ENCODE peak calls at places on chromosomes 6 and 20, in nine cellular contexts. T, F, Z, K, X, B, L, A and H are unnamed samples.

GRCh38 chr6:71287038-71287437 is 1.6 kb upstream of the OGFRL1 start:
- DNase-seq in X (no peak), F (no peak), Z (no peak), T (no peak), K (no peak), L (no peak), B (peak), A (peak), H (no peak)

GRCh38 chr20:52242237-52243230 is 51.0 kb upstream of the ZFP64 start:
- DNase-seq in Z (peak), F (peak), K (no peak), L (peak), X (no peak), A (peak), B (peak), T (no peak), H (no peak)

GRCh38 chr6:14772188-14772587 is 473.7 kb upstream of the JARID2 start:
- DNase-seq in F (no peak), T (no peak), Z (no peak), A (no peak), X (no peak), B (no peak), K (no peak), L (no peak), H (no peak)

GRCh38 chr20:45441746-45442145 is 25.8 kb downstream of the PIGT start:
- DNase-seq in A (no peak), K (no peak), B (no peak), L (no peak), X (no peak), T (no peak), Z (no peak), F (no peak), H (no peak)

GRCh38 chr6:7723041-7723447 is 2.9 kb upstream of the BMP6 start:
- DNase-seq in X (peak), K (peak), F (peak), T (peak), B (peak), Z (peak), A (peak), L (peak), H (peak)

GRCh38 chr20:11496382-11496781 is 421.3 kb upstream of the BTBD3 start:
- DNase-seq in A (no peak), B (no peak), Z (no peak), K (no peak), X (no peak), F (no peak), L (no peak), T (no peak), H (no peak)

GRCh38 chr6:44742201-44742600 is 354.7 kb downstream of the CDC5L start:
- DNase-seq in X (no peak), B (no peak), A (no peak), F (no peak), L (no peak), Z (no peak), T (no peak), K (no peak), H (no peak)

GRCh38 chr6:15969236-15969778 is 159.6 kb upstream of the MYLIP start:
- DNase-seq in B (peak), X (no peak), F (no peak), L (peak), A (no peak), T (no peak), Z (no peak), K (no peak), H (no peak)

GRCh38 chr6:125753218-125753936 is 3.9 kb downstream of the HEY2 start:
- DNase-seq in F (peak), A (peak), T (no peak), Z (peak), L (peak), K (no peak), X (no peak), B (peak), H (no peak)

GRCh38 chr6:170110201-170111140 is 180.4 kb downstream of the DLL1 start:
- DNase-seq in B (no peak), F (no peak), K (no peak), L (no peak), X (no peak), A (no peak), T (no peak), Z (no peak), H (no peak)

GRCh38 chr6:16092140-16092539 is 36.7 kb upstream of the MYLIP start:
- DNase-seq in K (no peak), L (no peak), F (no peak), B (no peak), T (no peak), A (no peak), Z (no peak), X (no peak), H (peak)

GRCh38 chr6:75386050-75386770 is 101.6 kb upstream of the TMEM30A start:
- DNase-seq in L (no peak), X (no peak), K (no peak), T (no peak), Z (peak), F (peak), A (no peak), B (peak), H (no peak)

GRCh38 chr6:105879902-105880547 is 206.1 kb upstream of the PRDM1 start:
- DNase-seq in A (no peak), L (no peak), B (no peak), X (no peak), K (no peak), T (no peak), F (no peak), Z (no peak), H (no peak)

GRCh38 chr6:160190974-160191373 is 67.6 kb downstream of the SLC22A2 start:
- DNase-seq in Z (no peak), K (no peak), T (no peak), A (no peak), L (no peak), B (no peak), F (no peak), X (no peak), H (no peak)

GRCh38 chr20:46523696-46524328 is 10.5 kb upstream of the ZNF334 start:
- DNase-seq in L (peak), K (no peak), F (no peak), T (no peak), A (peak), Z (no peak), X (peak), B (peak), H (no peak)

GRCh38 chr20:25285091-25285647 is 37.3 kb downstream of the PYGB start:
- DNase-seq in X (peak), K (no peak), L (no peak), B (no peak), T (no peak), F (no peak), A (no peak), Z (no peak), H (no peak)

GRCh38 chr6:147204843-147205311 is 660 bp downstream of the STXBP5 start:
- DNase-seq in L (peak), K (no peak), Z (no peak), X (no peak), T (no peak), B (no peak), F (no peak), A (peak), H (no peak)

GRCh38 chr20:4999788-5000187 is 1.5 kb downstream of the SLC23A2 start:
- DNase-seq in B (no peak), K (no peak), Z (no peak), L (no peak), A (no peak), F (no peak), T (no peak), X (no peak), H (no peak)

GRCh38 chr6:6497541-6497940 is 91.0 kb upstream of the LY86 start:
- DNase-seq in Z (no peak), B (no peak), K (no peak), F (no peak), T (no peak), A (no peak), X (no peak), L (no peak), H (no peak)

GRCh38 chr6:68976260-68976659 is 341.2 kb downstream of the ADGRB3 start:
- DNase-seq in X (peak), A (no peak), T (no peak), K (no peak), Z (no peak), L (no peak), F (no peak), B (no peak), H (no peak)

GRCh38 chr20:38165089-38165965 is at the start of gene TGM2:
- DNase-seq in Z (peak), A (peak), K (peak), X (peak), B (peak), F (peak), T (peak), L (peak), H (peak)

GRCh38 chr6:135088818-135089809 is 34.5 kb upstream of the HBS1L start:
- DNase-seq in T (no peak), K (no peak), F (peak), L (peak), Z (peak), A (peak), B (peak), X (no peak), H (no peak)

GRCh38 chr20:4507288-4507719 is 214.4 kb upstream of the PRND start:
- DNase-seq in X (no peak), A (peak), Z (peak), K (no peak), T (no peak), B (peak), L (peak), F (peak), H (no peak)

GRCh38 chr20:38870733-38871559 is 55.3 kb upstream of the FAM83D start:
- DNase-seq in K (no peak), Z (peak), F (no peak), L (peak), B (no peak), X (no peak), T (no peak), A (no peak), H (no peak)

GRCh38 chr6:88238901-88239300 is 72.8 kb upstream of the CNR1 start:
- DNase-seq in B (no peak), X (no peak), T (no peak), K (no peak), Z (no peak), A (no peak), F (no peak), L (no peak), H (no peak)

GRCh38 chr20:56503911-56504310 is 20.6 kb upstream of the FAM209A start:
- DNase-seq in K (no peak), X (no peak), Z (no peak), T (no peak), L (no peak), F (no peak), A (no peak), B (no peak), H (no peak)

GRCh38 chr6:127855542-127856159 is 45.2 kb downstream of the THEMIS start:
- DNase-seq in L (peak), X (peak), B (peak), A (peak), Z (no peak), K (no peak), T (peak), F (peak), H (peak)

GRCh38 chr20:48722002-48722731 is 105.6 kb downstream of the PREX1 start:
- DNase-seq in X (no peak), T (no peak), F (peak), Z (peak), L (no peak), B (peak), A (peak), K (no peak), H (no peak)

GRCh38 chr6:3823671-3824070 is 25.5 kb upstream of the FAM50B start:
- DNase-seq in X (no peak), A (no peak), B (no peak), L (no peak), F (no peak), T (no peak), Z (no peak), K (no peak), H (no peak)

GRCh38 chr6:73236147-73236750 is 11.0 kb upstream of the KHDC1L start:
- DNase-seq in X (no peak), T (no peak), A (peak), Z (peak), K (no peak), B (peak), F (peak), L (peak), H (no peak)

DNA sequence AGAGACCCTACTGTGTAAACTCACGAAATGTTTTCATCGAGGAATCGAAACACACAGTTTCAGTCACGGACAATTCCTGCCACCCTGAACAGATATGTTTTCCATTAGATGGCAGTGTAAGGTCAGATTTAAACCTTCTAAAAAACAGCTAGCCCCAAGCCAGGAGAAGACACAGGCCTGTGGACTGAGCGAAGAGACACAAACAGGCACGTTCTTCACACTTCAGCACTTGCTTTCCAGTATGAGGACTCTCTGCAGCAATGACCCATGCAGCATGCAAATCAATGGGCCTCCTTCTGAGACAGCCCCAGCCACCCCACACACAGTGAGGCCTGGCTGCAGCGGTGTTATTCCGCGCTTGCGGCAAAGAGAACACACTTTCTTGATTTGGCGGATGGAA is 31.9 kb downstream of the HUS1B start:
- DNase-seq in T (no peak), L (no peak), A (peak), F (peak), B (peak), X (no peak), K (no peak), Z (peak), H (no peak)
- TF ChIP-seq CTCF in T (no peak), L (no peak), A (peak), F (peak), B (peak), X (no peak), K (no peak), Z (peak), H (no peak)

GRCh38 chr6:109690740-109691687 is at the start of the genes AK9 and FIG4:
- DNase-seq in L (peak), A (peak), Z (peak), B (peak), X (peak), K (peak), T (peak), F (peak), H (peak)

GRCh38 chr6:109693128-109693527 is 2.0 kb downstream of the FIG4 start:
- DNase-seq in B (no peak), Z (no peak), K (no peak), L (no peak), F (no peak), X (no peak), A (no peak), T (no peak), H (no peak)

GRCh38 chr6:109690373-109690739 is 646 bp downstream of the AK9 start:
- DNase-seq in A (no peak), K (peak), F (no peak), L (no peak), X (peak), B (no peak), T (peak), Z (no peak), H (peak)

GRCh38 chr6:109696355-109696754 is 5.3 kb downstream of the FIG4 start:
- DNase-seq in F (no peak), T (no peak), L (no peak), B (no peak), K (no peak), Z (no peak), X (no peak), A (no peak), H (no peak)

DNA sequence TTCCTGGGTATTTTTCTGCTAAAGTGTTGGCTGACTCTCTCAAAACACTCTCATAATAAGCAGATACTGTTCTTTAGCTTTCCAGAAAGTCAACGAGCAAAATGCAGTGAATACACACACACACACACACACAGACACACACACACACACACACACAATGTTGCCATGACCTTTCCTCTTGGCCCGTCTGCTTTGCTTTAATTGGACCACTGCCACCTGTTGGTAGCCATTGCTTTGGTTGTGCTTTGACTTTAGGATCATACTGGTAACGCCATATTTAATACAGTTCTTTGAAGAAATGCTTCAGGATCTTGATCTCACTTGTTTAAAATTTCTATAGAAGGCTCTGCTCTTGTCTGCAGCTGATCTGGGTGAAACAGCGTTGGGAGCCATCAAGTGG is 4.4 kb downstream of the FIG4 start:
- DNase-seq in B (no peak), F (no peak), L (peak), K (no peak), A (peak), X (no peak), Z (no peak), T (no peak), H (peak)
- TF ChIP-seq CTCF in B (no peak), F (peak), L (peak), K (peak), A (no peak), X (no peak), Z (no peak), T (no peak), H (no peak)

GRCh38 chr6:27188206-27188884 is 59.2 kb upstream of the PRSS16 start:
- DNase-seq in A (peak), B (peak), K (peak), L (peak), T (no peak), X (peak), Z (peak), F (peak), H (peak)

GRCh38 chr6:27178001-27178730 is 69.3 kb upstream of the PRSS16 start:
- DNase-seq in Z (peak), F (peak), B (peak), X (peak), L (peak), A (peak), K (no peak), T (peak), H (peak)

GRCh38 chr6:27178860-27179259 is 68.6 kb upstream of the PRSS16 start:
- DNase-seq in B (no peak), K (no peak), Z (no peak), T (no peak), X (peak), F (no peak), L (no peak), A (no peak), H (peak)

GRCh38 chr6:27188885-27189418 is 58.5 kb upstream of the PRSS16 start:
- DNase-seq in K (peak), T (no peak), L (peak), B (peak), Z (peak), A (peak), F (peak), X (peak), H (peak)

GRCh38 chr6:27183082-27183832 is 64.2 kb upstream of the PRSS16 start:
- DNase-seq in X (peak), Z (no peak), B (no peak), F (no peak), A (no peak), L (no peak), T (no peak), K (no peak), H (no peak)
- TF ChIP-seq CTCF in X (no peak), Z (no peak), B (no peak), F (no peak), A (no peak), L (no peak), T (no peak), K (no peak), H (no peak)

GRCh38 chr6:82984720-82985119 is 80.9 kb downstream of the UBE3D start:
- DNase-seq in F (no peak), B (no peak), X (no peak), K (no peak), L (no peak), T (no peak), Z (no peak), A (no peak), H (no peak)

GRCh38 chr6:82988904-82989303 is 76.7 kb downstream of the UBE3D start:
- DNase-seq in K (no peak), L (peak), Z (peak), B (no peak), T (no peak), A (peak), F (peak), X (no peak), H (no peak)

GRCh38 chr6:82987416-82987815 is 78.2 kb downstream of the UBE3D start:
- DNase-seq in A (no peak), K (no peak), Z (no peak), B (peak), X (no peak), L (no peak), F (no peak), T (no peak), H (no peak)

GRCh38 chr6:82987951-82988350 is 77.7 kb downstream of the UBE3D start:
- DNase-seq in T (no peak), B (peak), L (no peak), A (no peak), Z (no peak), F (no peak), K (no peak), X (no peak), H (no peak)

DNA sequence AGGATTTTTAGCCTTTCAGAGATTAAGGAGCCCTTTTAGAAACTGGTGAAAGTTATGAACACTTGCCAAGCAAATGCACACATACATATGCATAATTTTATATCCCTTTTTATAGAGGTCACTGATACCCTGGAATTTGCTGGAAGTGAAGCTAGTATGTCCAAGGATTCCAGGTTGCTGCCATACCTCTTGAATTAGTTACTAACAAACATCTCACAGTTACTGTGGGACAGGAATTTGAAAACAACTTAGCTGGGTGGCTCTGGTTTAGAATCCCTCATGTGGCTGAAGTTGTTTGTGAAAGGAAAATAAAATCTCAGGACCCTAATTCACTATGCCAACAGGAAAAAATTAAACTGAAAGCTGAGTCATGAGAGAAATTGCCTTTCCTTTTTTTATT is 75.8 kb downstream of the UBE3D start:
- DNase-seq in Z (no peak), B (peak), T (no peak), X (no peak), K (no peak), A (no peak), F (no peak), L (no peak), H (no peak)
- TF ChIP-seq CTCF in Z (no peak), B (peak), T (no peak), X (no peak), K (no peak), A (no peak), F (no peak), L (no peak), H (no peak)

GRCh38 chr6:100257661-100258395 is 206.9 kb downstream of the SIM1 start:
- DNase-seq in Z (peak), L (peak), A (peak), X (no peak), T (no peak), B (peak), F (peak), K (no peak), H (no peak)
- TF ChIP-seq CTCF in Z (peak), L (no peak), A (peak), X (no peak), T (no peak), B (peak), F (no peak), K (peak), H (no peak)

GRCh38 chr20:35311822-35312221 is 19.6 kb upstream of the FAM83C start:
- DNase-seq in L (no peak), A (no peak), X (no peak), F (no peak), K (no peak), T (no peak), B (no peak), Z (no peak), H (no peak)

GRCh38 chr20:35315199-35316020 is 23.2 kb upstream of the FAM83C start:
- DNase-seq in X (no peak), Z (peak), T (no peak), L (no peak), B (peak), A (no peak), K (no peak), F (no peak), H (no peak)

GRCh38 chr20:35311409-35311808 is 19.2 kb upstream of the FAM83C start:
- DNase-seq in T (no peak), A (no peak), B (no peak), F (peak), L (peak), K (no peak), X (no peak), Z (peak), H (no peak)

GRCh38 chr20:35314460-35315198 is 22.4 kb upstream of the FAM83C start:
- DNase-seq in L (no peak), Z (no peak), X (no peak), B (peak), T (no peak), A (no peak), F (no peak), K (no peak), H (no peak)

DNA sequence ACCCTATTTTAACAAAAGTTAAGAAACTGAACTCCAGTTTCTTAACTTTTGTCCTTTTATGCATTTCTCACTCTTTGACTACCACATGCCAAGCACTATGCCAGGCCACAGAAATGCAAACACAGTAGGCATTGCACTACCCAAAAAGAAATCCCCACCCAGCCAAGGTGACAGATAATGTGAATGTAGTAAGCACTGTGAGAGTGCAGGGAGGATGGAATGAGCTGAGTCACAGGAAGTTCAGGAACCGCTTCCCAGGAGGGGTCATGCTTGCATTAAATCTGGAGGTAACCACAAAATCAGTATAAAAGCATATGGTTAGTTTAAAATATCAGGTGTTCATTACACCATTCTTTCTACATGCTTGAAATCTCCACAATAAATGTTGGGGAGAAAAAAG is 20.1 kb upstream of the FAM83C start:
- DNase-seq in Z (peak), K (no peak), L (peak), A (peak), B (peak), X (no peak), F (peak), T (no peak), H (no peak)
- TF ChIP-seq CTCF in Z (no peak), K (no peak), L (no peak), A (no peak), B (no peak), X (no peak), F (no peak), T (no peak), H (no peak)